ENCODE peak calls at places on chromosomes 11 and 22, in nine cellular contexts. V is MM.1S, A is OCI-LY7, U is neural progenitor cell, I is GM23338, S is SK-N-SH, W is HCT116, F is GM23248, M is hepatocyte. E is an unnamed sample.

GRCh38 chr22:19848298-19849224 is 6.1 kb downstream of the GNB1L start:
- DNase-seq in V (peak), A (no peak), U (no peak), I (no peak), S (no peak), W (peak), F (peak), M (peak), E (peak)

GRCh38 chr22:33163815-33164214 is 105.6 kb upstream of the SYN3 start:
- DNase-seq in V (no peak), A (no peak), U (no peak), I (no peak), S (no peak), W (no peak), F (no peak), M (no peak), E (no peak)

GRCh38 chr22:27572267-27572666 is 229.3 kb downstream of the MN1 start:
- DNase-seq in V (no peak), A (no peak), U (no peak), I (no peak), S (no peak), W (no peak), F (no peak), M (no peak), E (no peak)

GRCh38 chr11:68584097-68584496 is 100.2 kb upstream of the GAL start:
- DNase-seq in V (peak), A (peak), U (peak), I (peak), S (peak), W (no peak), F (peak), M (peak), E (peak)

GRCh38 chr11:64545605-64546004 is 45.4 kb upstream of the SLC22A12 start:
- DNase-seq in V (no peak), A (no peak), U (no peak), I (no peak), S (no peak), W (peak), F (peak), M (no peak), E (peak)

GRCh38 chr22:44132724-44133123 is 48.0 kb upstream of the PARVG start:
- DNase-seq in V (no peak), A (no peak), U (no peak), I (peak), S (no peak), W (no peak), F (no peak), M (no peak), E (no peak)

GRCh38 chr11:14756349-14756748 is 112.7 kb downstream of the PDE3B start:
- DNase-seq in V (no peak), A (no peak), U (no peak), I (no peak), S (no peak), W (no peak), F (no peak), M (no peak), E (no peak)

GRCh38 chr11:72111300-72111699 is 1.2 kb downstream of the ANAPC15 start:
- DNase-seq in V (no peak), A (no peak), U (no peak), I (no peak), S (no peak), W (no peak), F (no peak), M (no peak), E (no peak)

GRCh38 chr11:92929168-92930053 is 40.0 kb upstream of the MTNR1B start:
- DNase-seq in V (no peak), A (no peak), U (no peak), I (no peak), S (no peak), W (no peak), F (peak), M (no peak), E (no peak)

GRCh38 chr11:91164452-91164822 is 941.6 kb upstream of the CHORDC1 start:
- DNase-seq in V (no peak), A (no peak), U (no peak), I (no peak), S (no peak), W (no peak), F (no peak), M (peak), E (peak)

GRCh38 chr11:119316729-119317591 is at the start of gene MCAM:
- DNase-seq in V (no peak), A (no peak), U (peak), I (peak), S (peak), W (no peak), F (peak), M (peak), E (peak)

GRCh38 chr22:20463324-20464095 is 25.9 kb upstream of the SCARF2 start:
- DNase-seq in V (peak), A (peak), U (no peak), I (no peak), S (no peak), W (no peak), F (no peak), M (no peak), E (no peak)

GRCh38 chr11:76329983-76330382 is 50.9 kb downstream of the THAP12 start:
- DNase-seq in V (no peak), A (no peak), U (peak), I (no peak), S (no peak), W (no peak), F (no peak), M (no peak), E (no peak)

GRCh38 chr11:13448876-13449275 is 14.1 kb downstream of the BTBD10 start:
- DNase-seq in V (no peak), A (peak), U (no peak), I (no peak), S (no peak), W (no peak), F (peak), M (no peak), E (no peak)

GRCh38 chr22:26892401-26893033 is 235.1 kb downstream of the MIAT start:
- DNase-seq in V (no peak), A (no peak), U (no peak), I (no peak), S (no peak), W (no peak), F (peak), M (peak), E (no peak)

GRCh38 chr11:70099578-70100282 is 21.6 kb downstream of the ANO1 start:
- DNase-seq in V (no peak), A (no peak), U (no peak), I (no peak), S (no peak), W (no peak), F (peak), M (peak), E (no peak)

GRCh38 chr11:10317281-10317755 is 12.4 kb downstream of the ADM start:
- DNase-seq in V (peak), A (peak), U (peak), I (no peak), S (no peak), W (no peak), F (no peak), M (no peak), E (no peak)

GRCh38 chr22:46798366-46799057 is 36.1 kb downstream of the TBC1D22A start:
- DNase-seq in V (peak), A (peak), U (peak), I (peak), S (peak), W (peak), F (peak), M (peak), E (peak)

GRCh38 chr11:67306769-67307544 is 3.6 kb downstream of the SSH3 start:
- DNase-seq in V (no peak), A (no peak), U (no peak), I (no peak), S (no peak), W (no peak), F (no peak), M (no peak), E (no peak)

GRCh38 chr11:21289686-21290085 is 620.3 kb downstream of the NELL1 start:
- DNase-seq in V (no peak), A (no peak), U (no peak), I (peak), S (no peak), W (no peak), F (no peak), M (no peak), E (no peak)

GRCh38 chr11:123738374-123738773 is 3.1 kb downstream of the ZNF202 start:
- DNase-seq in V (no peak), A (no peak), U (no peak), I (no peak), S (no peak), W (no peak), F (no peak), M (no peak), E (no peak)

GRCh38 chr11:64297722-64298358 is 2.3 kb upstream of the CATSPERZ start:
- DNase-seq in V (peak), A (no peak), U (no peak), I (peak), S (no peak), W (no peak), F (no peak), M (no peak), E (no peak)

GRCh38 chr22:37965940-37966664 is 12.6 kb downstream of the POLR2F start:
- DNase-seq in V (no peak), A (no peak), U (no peak), I (no peak), S (no peak), W (no peak), F (no peak), M (no peak), E (no peak)

GRCh38 chr11:79510948-79511347 is 70.1 kb upstream of the TENM4 start:
- DNase-seq in V (no peak), A (no peak), U (no peak), I (no peak), S (peak), W (no peak), F (no peak), M (no peak), E (no peak)

GRCh38 chr22:38754247-38755154 is 1.3 kb downstream of the SUN2 start:
- DNase-seq in V (peak), A (peak), U (peak), I (peak), S (no peak), W (no peak), F (peak), M (peak), E (peak)

GRCh38 chr11:129056916-129057315 is 114.2 kb upstream of the TP53AIP1 start:
- DNase-seq in V (no peak), A (no peak), U (no peak), I (no peak), S (no peak), W (no peak), F (no peak), M (no peak), E (no peak)

GRCh38 chr11:115930886-115931537 is 426.8 kb upstream of the CADM1 start:
- DNase-seq in V (peak), A (peak), U (no peak), I (no peak), S (no peak), W (no peak), F (no peak), M (no peak), E (no peak)

GRCh38 chr11:125410091-125410490 is 86.0 kb downstream of the FEZ1 start:
- DNase-seq in V (no peak), A (no peak), U (peak), I (peak), S (peak), W (no peak), F (peak), M (peak), E (no peak)
- TF ChIP-seq EZH2phosphoT487 in V (no peak), A (no peak), U (no peak), I (no peak), S (no peak), W (no peak), F (no peak), M (no peak), E (no peak)

GRCh38 chr11:131190446-131190845 is 180.0 kb upstream of the NTM start:
- DNase-seq in V (no peak), A (no peak), U (no peak), I (no peak), S (no peak), W (no peak), F (no peak), M (no peak), E (no peak)

GRCh38 chr11:131192628-131193027 is 177.8 kb upstream of the NTM start:
- DNase-seq in V (no peak), A (no peak), U (no peak), I (no peak), S (no peak), W (no peak), F (no peak), M (no peak), E (no peak)

GRCh38 chr11:131185915-131186314 is 184.5 kb upstream of the NTM start:
- DNase-seq in V (no peak), A (no peak), U (peak), I (no peak), S (no peak), W (no peak), F (no peak), M (no peak), E (no peak)

DNA sequence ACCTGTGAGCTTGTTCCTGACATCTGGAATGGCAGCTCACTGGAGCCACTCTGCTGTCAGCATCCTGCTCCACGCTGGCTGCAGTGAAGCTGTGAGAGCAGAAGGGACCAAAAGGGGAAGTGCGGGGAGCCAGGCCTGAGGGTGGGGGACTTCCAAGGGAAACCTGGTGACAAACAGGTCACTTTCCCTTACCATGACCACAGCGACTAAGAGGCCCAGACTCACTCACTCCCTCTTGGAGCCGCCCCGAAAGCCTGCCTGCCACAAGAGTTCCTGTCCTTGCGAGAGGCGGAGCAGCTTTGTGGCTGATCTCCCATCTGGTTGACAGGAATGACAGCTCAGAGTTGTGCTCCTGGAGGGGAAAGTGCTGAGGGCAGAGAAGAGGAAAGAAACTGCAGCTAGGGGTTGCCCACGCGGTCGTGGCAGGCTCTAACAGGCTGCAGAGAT is 183.8 kb upstream of the NTM start:
- DNase-seq in V (peak), A (no peak), U (peak), I (peak), S (no peak), W (no peak), F (peak), M (no peak), E (no peak)
- H3K4me2 ChIP-seq in V (peak), A (no peak), U (no peak), I (peak), S (no peak), W (no peak), F (no peak), M (no peak), E (no peak)

GRCh38 chr11:133953999-133954398 is 2.8 kb downstream of the IGSF9B start:
- DNase-seq in V (no peak), A (no peak), U (no peak), I (no peak), S (no peak), W (no peak), F (no peak), M (no peak), E (no peak)

GRCh38 chr11:133953571-133953970 is 3.2 kb downstream of the IGSF9B start:
- DNase-seq in V (no peak), A (no peak), U (no peak), I (no peak), S (no peak), W (no peak), F (no peak), M (no peak), E (no peak)

GRCh38 chr11:133952199-133953190 is 4.3 kb downstream of the IGSF9B start:
- DNase-seq in V (no peak), A (no peak), U (no peak), I (no peak), S (no peak), W (no peak), F (no peak), M (no peak), E (no peak)

GRCh38 chr11:133950874-133951483 is 5.8 kb downstream of the IGSF9B start:
- DNase-seq in V (no peak), A (no peak), U (peak), I (peak), S (no peak), W (no peak), F (no peak), M (no peak), E (no peak)

DNA sequence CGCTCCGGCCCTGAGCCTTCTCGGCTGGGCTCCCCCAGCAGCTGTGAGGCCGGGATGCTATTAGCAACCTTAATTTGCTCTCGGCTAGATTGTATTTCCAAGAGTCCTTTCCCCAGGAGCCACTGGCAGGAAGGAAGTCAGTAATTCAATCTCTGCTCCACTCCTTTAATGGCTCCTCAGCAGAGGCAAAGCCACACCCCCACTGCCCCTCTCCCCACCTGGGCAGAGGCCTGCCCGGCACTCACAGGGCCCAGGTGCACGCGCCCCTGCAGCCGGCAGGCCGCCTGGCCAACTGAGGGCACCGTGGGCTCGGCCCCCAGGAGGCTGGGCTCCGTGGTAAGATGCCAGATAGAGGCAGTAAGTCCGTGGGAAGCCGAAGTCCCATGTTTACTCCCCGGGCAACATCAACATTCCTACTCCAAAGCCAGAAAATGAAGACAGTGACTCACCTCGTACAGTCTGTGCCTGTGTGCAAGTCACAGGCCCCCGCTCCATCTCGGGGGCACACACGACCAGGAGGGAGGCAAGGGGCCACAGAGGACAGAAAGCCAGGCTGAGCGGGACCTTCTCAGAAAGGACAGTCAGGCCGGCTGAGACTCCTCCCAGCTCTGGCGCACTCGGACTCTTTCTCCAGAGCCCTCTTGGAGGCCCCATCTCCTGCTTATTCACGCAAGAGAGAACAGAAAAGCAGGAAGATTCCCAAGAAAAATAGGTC is 5.1 kb downstream of the IGSF9B start:
- DNase-seq in V (no peak), A (no peak), U (peak), I (peak), S (peak), W (no peak), F (peak), M (no peak), E (peak)
- TF ChIP-seq EZH2phosphoT487 in V (no peak), A (no peak), U (no peak), I (no peak), S (no peak), W (no peak), F (no peak), M (no peak), E (no peak)

GRCh38 chr11:73314121-73314948 is 6.3 kb downstream of the ARHGEF17 start:
- DNase-seq in V (no peak), A (peak), U (peak), I (peak), S (no peak), W (no peak), F (peak), M (peak), E (no peak)

GRCh38 chr11:73313652-73314051 is 5.6 kb downstream of the ARHGEF17 start:
- DNase-seq in V (no peak), A (no peak), U (no peak), I (no peak), S (no peak), W (no peak), F (peak), M (no peak), E (no peak)

GRCh38 chr11:73311394-73311869 is 3.4 kb downstream of the ARHGEF17 start:
- DNase-seq in V (no peak), A (no peak), U (no peak), I (no peak), S (no peak), W (no peak), F (no peak), M (no peak), E (no peak)

GRCh38 chr11:73312036-73312435 is 4.0 kb downstream of the ARHGEF17 start:
- DNase-seq in V (no peak), A (no peak), U (no peak), I (no peak), S (no peak), W (no peak), F (no peak), M (no peak), E (no peak)

DNA sequence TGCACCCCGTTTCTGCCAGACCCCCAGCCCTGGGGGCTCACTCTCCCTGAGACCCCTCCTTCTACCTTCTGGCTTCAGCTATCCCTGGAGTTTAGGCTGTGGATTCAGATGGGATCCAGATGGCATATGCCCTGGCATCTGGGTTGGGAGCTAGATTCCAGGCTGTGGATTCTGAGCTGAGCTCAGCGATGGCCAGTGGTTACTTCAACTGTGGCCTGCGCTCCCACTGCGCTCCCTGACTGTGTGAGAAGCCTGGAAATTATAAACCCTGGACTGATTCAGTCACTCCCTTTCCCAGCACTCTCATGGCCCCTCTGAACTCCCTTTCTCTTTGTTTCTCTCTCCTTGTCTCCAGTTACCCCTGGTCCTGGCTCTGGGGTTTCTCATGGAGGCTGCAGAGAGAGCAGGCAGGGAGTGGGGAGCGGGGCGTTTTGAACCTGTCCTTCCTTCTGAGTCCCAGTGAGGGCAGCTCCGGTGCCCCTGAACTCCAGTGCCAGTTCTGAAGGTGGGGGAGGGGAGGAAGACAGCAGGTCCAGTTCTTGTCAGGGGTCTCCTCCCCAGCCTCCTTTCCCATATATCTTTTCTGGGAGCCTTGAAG is 4.8 kb downstream of the ARHGEF17 start:
- DNase-seq in V (no peak), A (no peak), U (no peak), I (no peak), S (peak), W (no peak), F (peak), M (no peak), E (no peak)
- H3K4me2 ChIP-seq in V (no peak), A (no peak), U (peak), I (no peak), S (peak), W (no peak), F (peak), M (peak), E (no peak)

DNA sequence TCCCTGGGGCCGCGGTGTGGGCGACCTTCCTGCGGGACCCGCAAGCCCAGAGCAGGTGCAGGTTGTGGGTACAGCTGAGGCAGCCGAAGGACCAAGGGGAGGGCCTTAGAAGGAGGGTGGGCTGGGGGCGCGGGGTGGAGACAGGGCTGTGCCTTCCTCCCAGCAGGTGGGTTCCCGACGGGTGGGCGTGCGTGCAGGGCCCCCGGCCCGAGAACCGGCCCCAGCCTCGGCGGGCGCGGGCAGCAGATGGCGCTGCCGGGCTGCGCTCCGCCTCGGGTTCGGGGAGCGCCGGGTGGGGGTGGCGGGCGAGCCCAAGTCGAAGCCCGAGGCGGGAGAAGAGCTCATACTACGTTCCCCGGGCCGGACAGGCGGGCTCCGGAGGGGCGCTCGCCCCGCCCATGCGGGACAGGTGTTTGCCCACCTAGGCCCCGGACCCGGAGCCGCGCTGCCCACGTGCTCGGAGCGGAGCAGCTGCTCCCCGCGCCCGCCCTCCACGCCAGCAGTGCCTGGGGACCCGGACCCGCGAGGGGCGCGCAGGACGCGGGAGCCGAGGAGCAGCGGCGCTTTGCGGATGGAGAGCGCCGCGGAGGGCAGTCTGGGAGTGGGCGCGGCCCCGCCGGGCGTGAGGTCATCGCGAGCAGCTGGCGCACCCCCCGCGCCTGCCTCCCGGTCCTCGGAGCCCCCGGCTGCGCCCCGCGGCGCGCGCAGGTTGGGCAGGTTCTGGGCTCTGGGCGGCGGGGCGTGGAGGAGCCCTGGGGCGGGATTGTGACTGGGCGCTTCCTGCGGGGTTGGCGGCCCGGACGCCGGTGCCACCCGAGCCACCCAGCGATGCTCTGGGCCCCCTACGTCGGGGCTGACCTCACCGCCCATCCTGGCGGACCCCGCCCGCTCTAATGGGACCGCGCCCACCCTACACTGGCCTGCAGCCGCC is 25.3 kb downstream of the DUSP8 start:
- DNase-seq in V (peak), A (peak), U (peak), I (peak), S (peak), W (no peak), F (peak), M (peak), E (peak)
- TF ChIP-seq EZH2phosphoT487 in V (no peak), A (no peak), U (peak), I (no peak), S (no peak), W (no peak), F (no peak), M (no peak), E (no peak)

E was measured in PC-3.